ENCODE peak calls at places on chromosome 16, in five cellular contexts. R, E, G, B and W are unnamed samples.
A peak's percentile ranks its signal among the peaks of the same experiment; 100 is the strongest.

GRCh38 chr16:47144559-47144877 is 773 bp upstream of the NETO2 start:
- DNase-seq in R (no peak), E (no peak), G (no peak), B (no peak), W (no peak)

GRCh38 chr16:11501583-11502138 is 85.1 kb downstream of the LITAF start:
- DNase-seq in R (no peak), E (no peak), G (no peak), B (no peak), W (no peak)

GRCh38 chr16:77833906-77834599 is 45.7 kb downstream of the VAT1L start:
- DNase-seq in R (no peak), E (peak; percentile 86), G (no peak), B (no peak), W (no peak)

GRCh38 chr16:9033125-9033830 is 58.2 kb upstream of the HAPSTR1 start:
- DNase-seq in R (peak; percentile 18), E (peak; percentile 83), G (peak; percentile 25), B (peak; percentile 35), W (no peak)

GRCh38 chr16:8644151-8644512 is 22.6 kb downstream of the METTL22 start:
- DNase-seq in R (no peak), E (no peak), G (no peak), B (no peak), W (no peak)

GRCh38 chr16:89422527-89422904 is 67.8 kb downstream of the ANKRD11 start:
- DNase-seq in R (no peak), E (peak; percentile 90), G (peak; percentile 46), B (no peak), W (no peak)

GRCh38 chr16:23045025-23045424 is 104.2 kb downstream of the USP31 start:
- DNase-seq in R (no peak), E (no peak), G (no peak), B (no peak), W (no peak)

GRCh38 chr16:54912720-54913119 is 17.9 kb upstream of the IRX5 start:
- DNase-seq in R (no peak), E (no peak), G (no peak), B (no peak), W (no peak)

GRCh38 chr16:72189865-72190371 is 18.0 kb upstream of the PMFBP1 start:
- DNase-seq in R (no peak), E (peak; percentile 87), G (peak; percentile 49), B (no peak), W (no peak)

GRCh38 chr16:22278841-22279240 is 18.4 kb upstream of the POLR3E start:
- DNase-seq in R (no peak), E (no peak), G (no peak), B (no peak), W (no peak)

GRCh38 chr16:30958164-30959083 is 870 bp downstream of the SETD1A start:
- DNase-seq in R (no peak), E (peak; percentile 42), G (peak; percentile 38), B (no peak), W (no peak)

GRCh38 chr16:10556240-10556639 is 24.2 kb downstream of the EMP2 start:
- DNase-seq in R (no peak), E (no peak), G (no peak), B (no peak), W (no peak)

GRCh38 chr16:54847207-54847606 is 83.5 kb upstream of the IRX5 start:
- DNase-seq in R (peak; percentile 64), E (peak; percentile 13), G (no peak), B (no peak), W (no peak)

GRCh38 chr16:14301150-14302030 is 230.3 kb downstream of the MRTFB start:
- DNase-seq in R (no peak), E (no peak), G (peak; percentile 48), B (peak; percentile 37), W (no peak)

GRCh38 chr16:23823475-23824407 is 12.0 kb upstream of the PRKCB start:
- DNase-seq in R (no peak), E (no peak), G (no peak), B (no peak), W (no peak)

GRCh38 chr16:24776486-24777220 is 47.2 kb downstream of the TNRC6A start:
- DNase-seq in R (no peak), E (peak; percentile 91), G (peak; percentile 31), B (no peak), W (no peak)

GRCh38 chr16:89380681-89381080 is 109.7 kb downstream of the ANKRD11 start:
- DNase-seq in R (no peak), E (no peak), G (no peak), B (no peak), W (no peak)

GRCh38 chr16:67167588-67167987 is 2.8 kb upstream of the NOL3 start:
- DNase-seq in R (no peak), E (no peak), G (no peak), B (no peak), W (no peak)

GRCh38 chr16:101586-101985 is 23.6 kb downstream of the MPG start:
- DNase-seq in R (no peak), E (no peak), G (no peak), B (no peak), W (no peak)

GRCh38 chr16:84050316-84050715 is 7.7 kb upstream of the SLC38A8 start:
- DNase-seq in R (no peak), E (no peak), G (no peak), B (no peak), W (no peak)

GRCh38 chr16:14249291-14250032 is 178.3 kb downstream of the MRTFB start:
- DNase-seq in R (no peak), E (peak; percentile 64), G (peak; percentile 48), B (peak; percentile 50), W (no peak)

GRCh38 chr16:89687092-89687940 is 827 bp downstream of the CDK10 start:
- DNase-seq in R (no peak), E (peak; percentile 49), G (no peak), B (no peak), W (no peak)

GRCh38 chr16:88700636-88701482 is 5.3 kb downstream of the RNF166 start:
- DNase-seq in R (peak; percentile 46), E (peak; percentile 89), G (peak; percentile 92), B (no peak), W (peak; percentile 63)

GRCh38 chr16:75105306-75106061 is 11.1 kb downstream of the LDHD start:
- DNase-seq in R (no peak), E (no peak), G (peak; percentile 69), B (no peak), W (no peak)

GRCh38 chr16:86734559-86735480 is 156.5 kb downstream of the FOXL1 start:
- DNase-seq in R (no peak), E (no peak), G (no peak), B (no peak), W (no peak)

GRCh38 chr16:48505705-48506104 is 104.3 kb downstream of the N4BP1 start:
- DNase-seq in R (no peak), E (no peak), G (no peak), B (no peak), W (no peak)

GRCh38 chr16:28053461-28053860 is 10.1 kb downstream of the GSG1L start:
- DNase-seq in R (no peak), E (no peak), G (no peak), B (no peak), W (no peak)

GRCh38 chr16:49756971-49757743 is 98.8 kb downstream of the ZNF423 start:
- DNase-seq in R (no peak), E (peak; percentile 72), G (no peak), B (no peak), W (no peak)

GRCh38 chr16:49763826-49764225 is 92.1 kb downstream of the ZNF423 start:
- DNase-seq in R (no peak), E (peak; percentile 56), G (no peak), B (no peak), W (no peak)

GRCh38 chr16:49755716-49756115 is 100.2 kb downstream of the ZNF423 start:
- DNase-seq in R (no peak), E (no peak), G (no peak), B (no peak), W (no peak)

GRCh38 chr16:49757744-49758069 is 98.2 kb downstream of the ZNF423 start:
- DNase-seq in R (no peak), E (no peak), G (no peak), B (peak; percentile 54), W (no peak)

GRCh38 chr16:49760815-49761214 is 95.1 kb downstream of the ZNF423 start:
- DNase-seq in R (no peak), E (no peak), G (no peak), B (no peak), W (no peak)
- TF ChIP-seq CTCF in R (no peak), E (no peak), G (no peak), B (no peak), W (no peak)

DNA sequence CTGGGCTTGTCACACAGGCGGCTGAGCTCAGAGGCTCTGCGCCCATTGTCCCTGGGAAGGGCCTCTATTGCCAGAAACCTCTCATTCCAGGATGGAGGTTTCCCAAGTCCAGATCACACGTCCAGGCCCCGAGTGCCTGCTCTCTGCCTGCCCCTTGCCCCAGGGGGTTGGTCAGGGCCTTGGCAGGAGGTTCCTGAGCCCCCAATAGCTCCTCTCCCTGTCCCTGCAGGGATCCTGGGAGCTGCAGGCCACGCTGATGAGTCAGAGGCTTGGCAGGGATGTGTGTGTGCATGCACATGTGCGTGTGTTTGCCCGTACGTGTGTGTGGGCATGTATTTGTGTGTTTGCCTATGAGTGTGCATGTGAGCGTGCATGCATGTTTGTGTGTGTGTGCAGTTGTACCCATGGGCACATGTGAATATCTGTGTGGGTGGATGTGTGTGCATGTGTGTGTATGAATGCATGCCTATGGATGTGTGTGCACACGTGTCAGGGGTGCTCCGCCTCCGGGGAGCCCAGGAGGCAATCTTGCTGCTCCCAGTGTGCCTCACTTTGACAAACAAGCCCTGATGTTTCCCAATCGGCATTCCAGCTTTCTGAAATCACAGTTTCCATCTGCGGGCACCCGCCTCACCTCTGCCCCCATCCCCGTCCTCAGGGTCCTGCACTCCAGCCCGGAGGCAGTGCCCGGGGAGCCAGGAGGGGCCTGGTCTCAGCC is 98.4 kb upstream of the GSE1 start:
- DNase-seq in R (peak; percentile 56), E (peak; percentile 91), G (peak; percentile 84), B (no peak), W (peak; percentile 31)
- TF ChIP-seq CTCF in R (no peak), E (no peak), G (peak; percentile 10), B (no peak), W (no peak)

GRCh38 chr16:79902351-79902750 is 301.8 kb upstream of the MAF start:
- DNase-seq in R (no peak), E (peak; percentile 35), G (no peak), B (no peak), W (no peak)
- TF ChIP-seq CTCF in R (no peak), E (no peak), G (no peak), B (no peak), W (no peak)

DNA sequence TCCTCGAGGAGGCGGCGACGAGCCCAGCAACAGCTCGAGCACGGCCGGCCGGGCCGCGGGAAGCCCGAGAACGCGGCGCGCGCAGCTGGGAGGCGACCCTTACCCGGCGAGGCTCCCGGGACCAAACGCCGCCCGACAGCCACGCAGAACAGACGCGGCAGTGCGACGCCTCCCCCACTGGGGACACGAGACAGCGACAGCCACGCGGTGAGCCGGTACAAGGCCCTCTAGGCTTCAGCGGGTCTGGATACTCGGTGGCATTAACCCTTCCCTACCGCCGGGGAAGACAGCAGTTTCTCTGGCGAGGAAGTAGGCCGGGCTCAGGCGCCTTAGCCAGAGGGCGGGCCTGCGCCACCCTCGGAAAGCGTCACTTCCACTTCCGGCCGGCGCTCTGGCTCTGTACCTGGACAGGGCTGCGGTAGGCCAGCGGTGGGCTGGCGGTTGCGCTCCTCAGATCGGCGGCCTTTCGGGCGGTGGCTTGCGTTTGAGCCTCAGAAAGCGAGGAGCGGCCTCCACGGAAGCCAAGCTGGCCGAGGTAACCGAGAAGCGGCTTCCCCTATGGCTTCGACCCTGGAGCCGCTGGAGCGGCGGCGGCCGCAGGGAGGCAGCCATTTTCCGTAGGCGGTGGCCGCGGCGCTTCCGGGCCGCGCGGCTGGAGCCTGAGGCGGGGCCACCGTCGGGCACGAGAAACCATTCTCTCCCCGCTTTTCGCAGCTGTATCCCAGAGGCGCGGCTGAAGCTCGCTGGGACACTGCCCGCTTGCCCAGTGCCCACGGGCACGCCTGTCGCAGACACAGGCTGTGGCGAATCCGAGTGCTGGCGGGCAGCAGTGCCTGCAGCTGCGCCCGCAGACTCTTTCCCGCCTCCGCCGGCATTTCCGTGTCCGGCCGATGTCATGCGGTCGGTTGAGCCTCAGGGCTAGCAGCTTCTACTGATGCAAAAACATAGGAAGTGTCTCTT is at the start of the genes TIGD7 and ZNF75A:
- DNase-seq in R (peak; percentile 82), E (peak; percentile 91), G (peak; percentile 72), B (peak; percentile 80), W (no peak)
- TF ChIP-seq CTCF in R (no peak), E (no peak), G (peak; percentile 21), B (no peak), W (no peak)